ENCODE peak calls at places on chromosomes 2 and 18, in five cellular contexts. S is transverse colon, T is AG08395, M is A549, X is T-helper 17 cell. E is an unnamed sample.

GRCh38 chr2:121036226-121036692 is 248.7 kb downstream of the TFCP2L1 start:
- DNase-seq in S (no peak), T (no peak), M (no peak), X (no peak), E (no peak)

GRCh38 chr2:179455824-179456223 is 191.2 kb upstream of the SESTD1 start:
- DNase-seq in S (no peak), T (no peak), M (no peak), X (no peak), E (no peak)

GRCh38 chr2:234701421-234701820 is 204.5 kb upstream of the ARL4C start:
- DNase-seq in S (no peak), T (no peak), M (no peak), X (no peak), E (no peak)

GRCh38 chr18:56598422-56598821 is 40.0 kb downstream of the TXNL1 start:
- DNase-seq in S (no peak), T (no peak), M (no peak), X (no peak), E (no peak)

GRCh38 chr2:884027-884748 is 66.5 kb upstream of the SNTG2 start:
- DNase-seq in S (no peak), T (no peak), M (no peak), X (no peak), E (peak)

GRCh38 chr2:224885836-224886547 is 156.3 kb downstream of the DOCK10 start:
- DNase-seq in S (no peak), T (peak), M (no peak), X (no peak), E (no peak)

GRCh38 chr18:22169011-22169888 is at the start of gene GATA6:
- DNase-seq in S (peak), T (peak), M (peak), X (no peak), E (peak)

GRCh38 chr2:130837175-130837810 is 579 bp downstream of the ARHGEF4 start:
- DNase-seq in S (no peak), T (no peak), M (no peak), X (no peak), E (no peak)

GRCh38 chr2:58194451-58194850 is 46.7 kb downstream of the FANCL start:
- DNase-seq in S (no peak), T (no peak), M (no peak), X (no peak), E (no peak)

GRCh38 chr2:217653240-217653639 is 349.6 kb downstream of the TNS1 start:
- DNase-seq in S (peak), T (peak), M (peak), X (no peak), E (peak)

GRCh38 chr2:38409136-38409903 is 32.2 kb upstream of the ATL2 start:
- DNase-seq in S (no peak), T (no peak), M (no peak), X (no peak), E (peak)

GRCh38 chr2:129078548-129078947 is 759.9 kb upstream of the HS6ST1 start:
- DNase-seq in S (no peak), T (no peak), M (no peak), X (no peak), E (no peak)

GRCh38 chr2:219772697-219773096 is 145.3 kb downstream of the SLC4A3 start:
- DNase-seq in S (no peak), T (no peak), M (no peak), X (no peak), E (no peak)

GRCh38 chr2:42142476-42143184 is 26.5 kb upstream of the EML4 start:
- DNase-seq in S (no peak), T (no peak), M (no peak), X (no peak), E (no peak)

GRCh38 chr2:199807966-199808365 is 43.0 kb downstream of the FTCDNL1 start:
- DNase-seq in S (no peak), T (no peak), M (no peak), X (no peak), E (no peak)

GRCh38 chr2:62604336-62604735 is 98.3 kb upstream of the TMEM17 start:
- DNase-seq in S (no peak), T (no peak), M (no peak), X (no peak), E (no peak)

GRCh38 chr2:169291517-169291916 is 70.8 kb downstream of the LRP2 start:
- DNase-seq in S (no peak), T (no peak), M (no peak), X (no peak), E (no peak)

GRCh38 chr18:46298511-46298910 is 194.3 kb downstream of the HAUS1 start:
- DNase-seq in S (no peak), T (no peak), M (no peak), X (no peak), E (no peak)

GRCh38 chr2:171158790-171159325 is 1.8 kb downstream of the TLK1 start:
- DNase-seq in S (no peak), T (no peak), M (peak), X (no peak), E (no peak)

E was measured in mucosa of gallbladder.